ENCODE peak calls at places on chromosomes 7 and 10, in six cellular contexts. N is heart left ventricle, C is tibial nerve, M is IMR-90, S is prostate gland, H is right lobe of liver. Y is an unnamed sample.

GRCh38 chr10:91864099-91864498 is 45.2 kb downstream of the FGFBP3 start:
- DNase-seq in S (peak), C (no peak), N (no peak), M (no peak), H (no peak), Y (no peak)

GRCh38 chr7:120951826-120952225 is 1.2 kb downstream of the ING3 start:
- DNase-seq in C (no peak), M (no peak), N (no peak), S (no peak), H (no peak), Y (no peak)

GRCh38 chr7:117212969-117213877 is 109.6 kb downstream of the WNT2 start:
- DNase-seq in C (peak), N (no peak), S (peak), H (peak), M (peak), Y (no peak)

GRCh38 chr7:74018261-74018660 is 9.7 kb upstream of the ELN start:
- DNase-seq in C (no peak), H (no peak), M (no peak), N (no peak), S (no peak), Y (no peak)

GRCh38 chr7:14218338-14218737 is 228.9 kb upstream of the ETV1 start:
- DNase-seq in M (no peak), H (no peak), S (no peak), C (no peak), N (no peak), Y (no peak)

GRCh38 chr7:6228865-6229264 is 43.6 kb downstream of the CYTH3 start:
- DNase-seq in N (no peak), M (peak), H (no peak), C (no peak), S (no peak), Y (no peak)

GRCh38 chr10:35446439-35446838 is 110.1 kb downstream of the CCNY start:
- DNase-seq in M (no peak), C (no peak), N (no peak), S (no peak), H (no peak), Y (no peak)

GRCh38 chr7:5523052-5523711 is 99.5 kb upstream of the TNRC18 start:
- DNase-seq in M (peak), H (no peak), N (no peak), S (no peak), C (no peak), Y (no peak)

GRCh38 chr10:59536576-59537014 is 173.1 kb downstream of the SLC16A9 start:
- DNase-seq in H (no peak), S (no peak), N (peak), C (no peak), M (peak), Y (no peak)

GRCh38 chr7:43141091-43141490 is 28.6 kb downstream of the HECW1 start:
- DNase-seq in H (no peak), S (no peak), N (no peak), C (no peak), M (no peak), Y (no peak)

GRCh38 chr7:95540366-95540765 is 54.6 kb downstream of the ASB4 start:
- DNase-seq in N (no peak), M (no peak), S (no peak), C (no peak), H (no peak), Y (no peak)

GRCh38 chr7:156772725-156773124 is 120.3 kb downstream of the LMBR1 start:
- DNase-seq in H (no peak), S (no peak), M (no peak), N (no peak), C (no peak), Y (no peak)

GRCh38 chr7:156765901-156766656 is 125.5 kb downstream of the RNF32 start:
- DNase-seq in S (no peak), M (no peak), H (no peak), C (no peak), N (no peak), Y (no peak)

GRCh38 chr7:156766666-156767065 is 126.1 kb downstream of the RNF32 start:
- DNase-seq in S (no peak), M (no peak), H (no peak), C (no peak), N (no peak), Y (no peak)

GRCh38 chr7:156764766-156765165 is 124.2 kb downstream of the RNF32 start:
- DNase-seq in M (no peak), S (no peak), C (no peak), N (no peak), H (no peak), Y (no peak)

GRCh38 chr7:156768698-156769472 is 124.1 kb downstream of the LMBR1 start:
- DNase-seq in M (no peak), N (no peak), C (no peak), S (no peak), H (no peak), Y (no peak)
- TF ChIP-seq CTCF in M (no peak), N (no peak), C (no peak), S (no peak), H (no peak), Y (no peak)

DNA sequence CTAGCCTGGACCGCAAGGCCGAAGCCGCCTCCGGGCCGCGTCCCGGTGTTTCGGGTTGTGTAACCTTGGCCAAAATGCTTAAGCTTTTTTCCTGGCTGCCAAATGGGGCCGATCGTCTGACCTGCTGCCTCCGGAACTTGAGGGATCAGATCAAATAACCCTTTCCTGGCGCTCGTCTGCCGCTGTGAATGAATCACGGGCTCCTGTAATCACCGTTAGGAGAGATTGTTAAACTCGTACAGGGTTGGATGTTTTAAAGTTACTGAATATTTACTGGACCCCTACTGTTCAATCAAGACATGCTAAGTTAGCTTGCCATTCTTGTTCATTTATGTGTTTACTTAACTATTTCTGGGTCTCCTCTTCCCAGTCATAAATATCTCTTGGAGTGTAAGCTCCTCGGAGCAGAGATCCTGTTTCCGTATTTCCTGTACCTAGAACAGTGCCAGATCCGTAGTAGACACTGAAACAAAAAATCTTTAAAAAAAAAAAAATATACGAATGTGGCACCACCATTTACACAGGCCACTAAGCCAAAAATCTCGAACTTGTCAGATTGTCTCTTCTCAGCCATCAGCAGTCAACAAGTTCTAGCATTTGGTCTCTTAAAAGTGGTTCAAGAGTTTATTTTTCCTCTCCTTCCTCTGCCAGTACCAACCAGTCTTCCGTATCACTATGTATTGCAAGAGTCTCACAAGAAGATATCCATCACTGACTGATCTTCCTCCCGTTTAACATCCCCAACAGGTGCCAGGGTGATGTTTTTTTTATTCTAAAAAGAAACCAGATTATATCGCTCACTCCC is 645 bp upstream of the TM9SF3 start:
- DNase-seq in S (peak), N (no peak), H (peak), C (peak), M (peak), Y (no peak)
- TF ChIP-seq POLR2A in S (no peak), N (no peak), H (no peak), C (peak), M (no peak), Y (no peak)

DNA sequence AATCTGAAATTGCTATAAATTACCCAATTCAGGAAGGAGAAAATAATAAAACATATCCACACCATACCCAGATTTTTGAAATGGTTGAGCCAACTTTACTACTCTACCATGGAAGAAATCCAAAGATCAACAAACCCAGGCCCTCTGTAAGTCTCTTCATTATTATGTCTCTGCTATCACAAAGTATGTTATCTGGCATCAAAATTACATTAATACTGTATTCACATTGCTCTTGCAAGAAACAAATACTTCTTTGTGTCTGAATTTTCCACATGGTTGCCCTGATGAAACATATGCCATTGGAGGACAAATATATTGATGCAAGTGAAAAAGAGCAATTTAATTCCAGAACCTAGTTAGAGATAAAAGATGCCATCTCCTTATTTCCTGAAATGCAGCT is 204.0 kb downstream of the FZD1 start:
- DNase-seq in S (no peak), H (no peak), M (no peak), N (no peak), C (no peak), Y (no peak)
- H3K4me3 ChIP-seq in S (no peak), H (no peak), M (no peak), N (no peak), C (no peak), Y (no peak)

GRCh38 chr10:109737009-109737408 is 186.3 kb downstream of the XPNPEP1 start:
- DNase-seq in S (no peak), C (no peak), H (no peak), N (no peak), M (no peak), Y (no peak)

GRCh38 chr10:109743141-109744120 is 179.9 kb downstream of the XPNPEP1 start:
- DNase-seq in N (no peak), S (no peak), H (no peak), C (no peak), M (no peak), Y (no peak)

GRCh38 chr10:109737626-109738025 is 185.7 kb downstream of the XPNPEP1 start:
- DNase-seq in C (no peak), N (no peak), S (no peak), H (no peak), M (no peak), Y (no peak)

GRCh38 chr10:109740436-109740835 is 182.9 kb downstream of the XPNPEP1 start:
- DNase-seq in N (no peak), S (no peak), C (peak), H (no peak), M (no peak), Y (no peak)

GRCh38 chr10:109741712-109742111 is 181.6 kb downstream of the XPNPEP1 start:
- DNase-seq in H (no peak), N (no peak), S (no peak), C (no peak), M (no peak), Y (no peak)
- TF ChIP-seq CTCF in H (no peak), N (no peak), S (no peak), C (no peak), M (no peak), Y (no peak)

GRCh38 chr10:120850911-120851865 is at the start of gene WDR11:
- DNase-seq in H (peak), S (peak), C (peak), N (peak), M (peak), Y (peak)
- TF ChIP-seq POLR2A in H (peak), S (peak), C (peak), N (peak), M (peak), Y (no peak)

GRCh38 chr7:122736183-122736582 is 33.5 kb upstream of the RNF148 start:
- DNase-seq in C (no peak), N (no peak), S (no peak), M (no peak), H (no peak), Y (no peak)
- H3K4me3 ChIP-seq in C (no peak), N (no peak), S (no peak), M (no peak), H (no peak), Y (no peak)

GRCh38 chr10:1462032-1462431 is 275.3 kb downstream of the ADARB2 start:
- DNase-seq in M (no peak), C (no peak), N (no peak), S (no peak), H (no peak), Y (peak)
- TF ChIP-seq CTCF in M (no peak), C (no peak), N (no peak), S (no peak), H (no peak), Y (no peak)